ENCODE peak calls at places on chromosomes 12 and 14, in four cellular contexts. J is progenitor cell of endocrine pancreas; K is astrocyte of the spinal cord; P is stimulated activated CD4-positive, alpha-beta T cell treated with anti-CD3 and anti-CD28 coated beads, Interleukin-4, amount 100 ng/mL, for 1 hour. N is an unnamed sample.

GRCh38 chr14:51398898-51399297 is 158.9 kb downstream of the TMX1 start:
- DNase-seq in J (no peak), K (peak), P (no peak), N (peak)

GRCh38 chr12:110501378-110501721 is 561 bp downstream of the VPS29 start:
- DNase-seq in P (peak), J (no peak), K (peak), N (peak)

GRCh38 chr12:22538336-22538735 is 6.0 kb downstream of the C2CD5 start:
- DNase-seq in J (no peak), K (no peak), P (no peak), N (peak)

GRCh38 chr12:120199595-120200306 is 1.2 kb downstream of the RPLP0 start:
- DNase-seq in K (peak), J (no peak), P (peak), N (peak)

GRCh38 chr14:54893151-54893760 is 9.4 kb downstream of the GCH1 start:
- DNase-seq in J (no peak), K (peak), P (peak), N (peak)

GRCh38 chr12:116880817-116881324 is 370 bp downstream of the HRK start:
- DNase-seq in K (no peak), J (peak), P (peak), N (peak)

GRCh38 chr14:32542507-32542906 is 213.4 kb downstream of the AKAP6 start:
- DNase-seq in K (no peak), P (no peak), J (no peak), N (peak)

GRCh38 chr14:77654001-77654431 is 37.6 kb upstream of the SPTLC2 start:
- DNase-seq in K (no peak), J (no peak), P (no peak), N (no peak)

GRCh38 chr12:112122823-112123690 is 2.3 kb upstream of the TRAFD1 start:
- DNase-seq in K (peak), J (no peak), P (no peak), N (peak)

N was measured in iris pigment epithelial cell.